ENCODE peak calls at places on chromosomes 3 and 15, in seven cellular contexts. X is NCI-H1436; J is GM04503; U is activated CD8-positive, alpha-beta memory T cell treated with anti-CD3 and anti-CD28 coated beads, Interleukin-2, amount 50 U/mL, for 4 hours; O is stimulated activated CD4-positive, alpha-beta T cell treated with anti-CD3 and anti-CD28 coated beads, Interleukin-12 subunit alpha, Interleukin-12 subunit beta, amount 100 ng/mL, for 4 hours; C is posterior cingulate gyrus; H is heart left ventricle. K is an unnamed sample.

GRCh38 chr3:110265302-110265701 is 806.3 kb upstream of the NECTIN3 start:
- DNase-seq in X (no peak), J (no peak), U (no peak), O (no peak), C (no peak), H (no peak), K (no peak)

GRCh38 chr3:180855364-180855763 is 57.1 kb upstream of the FXR1 start:
- DNase-seq in X (peak), J (no peak), U (no peak), O (no peak), C (no peak), H (no peak), K (no peak)

GRCh38 chr3:189824629-189825312 is 193.6 kb downstream of the TP63 start:
- DNase-seq in X (no peak), J (peak), U (no peak), O (no peak), C (no peak), H (no peak), K (no peak)

GRCh38 chr15:39579487-39580116 is 1.3 kb upstream of the THBS1 start:
- DNase-seq in X (no peak), J (peak), U (no peak), O (no peak), C (peak), H (peak), K (no peak)

GRCh38 chr15:29749365-29750086 is 72.7 kb downstream of the TJP1 start:
- DNase-seq in X (no peak), J (no peak), U (no peak), O (no peak), C (no peak), H (no peak), K (no peak)

GRCh38 chr3:53077476-53078220 is 31.8 kb upstream of the SFMBT1 start:
- DNase-seq in X (no peak), J (no peak), U (no peak), O (no peak), C (no peak), H (no peak), K (no peak)

GRCh38 chr3:134007819-134008218 is 21.9 kb downstream of the SLCO2A1 start:
- DNase-seq in X (no peak), J (no peak), U (no peak), O (no peak), C (no peak), H (no peak), K (no peak)

GRCh38 chr15:90915808-90916440 is 12.8 kb downstream of the MAN2A2 start:
- DNase-seq in X (no peak), J (no peak), U (no peak), O (no peak), C (no peak), H (peak), K (no peak)

GRCh38 chr15:66066439-66066838 is 187.1 kb downstream of the MEGF11 start:
- DNase-seq in X (no peak), J (no peak), U (no peak), O (no peak), C (no peak), H (no peak), K (no peak)

GRCh38 chr3:188646592-188646991 is 492.6 kb downstream of the LPP start:
- DNase-seq in X (peak), J (no peak), U (no peak), O (no peak), C (no peak), H (no peak), K (no peak)

GRCh38 chr15:60941448-60941847 is 287.7 kb downstream of the RORA start:
- DNase-seq in X (no peak), J (no peak), U (no peak), O (no peak), C (no peak), H (no peak), K (no peak)

GRCh38 chr3:121895121-121895520 is 920 bp downstream of the SLC15A2 start:
- DNase-seq in X (no peak), J (no peak), U (no peak), O (no peak), C (no peak), H (no peak), K (no peak)

GRCh38 chr3:64871237-64871636 is 183.4 kb upstream of the ADAMTS9 start:
- DNase-seq in X (no peak), J (no peak), U (no peak), O (no peak), C (no peak), H (no peak), K (no peak)

GRCh38 chr3:106711650-106712049 is 665.6 kb upstream of the CCDC54 start:
- DNase-seq in X (no peak), J (peak), U (no peak), O (no peak), C (no peak), H (no peak), K (no peak)

GRCh38 chr3:24688446-24689148 is 193.9 kb upstream of the THRB start:
- DNase-seq in X (no peak), J (no peak), U (no peak), O (no peak), C (no peak), H (no peak), K (no peak)

GRCh38 chr3:41574900-41575299 is 375.6 kb downstream of the CTNNB1 start:
- DNase-seq in X (no peak), J (no peak), U (no peak), O (no peak), C (no peak), H (no peak), K (no peak)

GRCh38 chr15:42059661-42060476 is 34.5 kb downstream of the PLA2G4D start:
- DNase-seq in X (peak), J (no peak), U (peak), O (peak), C (peak), H (no peak), K (peak)

GRCh38 chr15:71775857-71776256 is 34.5 kb upstream of the NR2E3 start:
- DNase-seq in X (no peak), J (no peak), U (no peak), O (no peak), C (no peak), H (no peak), K (no peak)

GRCh38 chr3:150840733-150841515 is 64.3 kb downstream of the MINDY4B start:
- DNase-seq in X (no peak), J (no peak), U (no peak), O (no peak), C (no peak), H (no peak), K (no peak)

GRCh38 chr3:17836919-17837318 is 94.5 kb upstream of the TBC1D5 start:
- DNase-seq in X (no peak), J (no peak), U (no peak), O (no peak), C (no peak), H (no peak), K (no peak)

GRCh38 chr15:63870403-63871209 is 36.9 kb upstream of the HERC1 start:
- DNase-seq in X (no peak), J (peak), U (no peak), O (no peak), C (no peak), H (no peak), K (peak)

GRCh38 chr15:81326466-81327212 is 2.7 kb upstream of the STARD5 start:
- DNase-seq in X (no peak), J (no peak), U (no peak), O (no peak), C (no peak), H (no peak), K (no peak)

GRCh38 chr3:44409640-44410410 is 67.6 kb downstream of the ZNF445 start:
- DNase-seq in X (no peak), J (no peak), U (no peak), O (no peak), C (no peak), H (no peak), K (peak)

GRCh38 chr3:49872801-49873281 is 3.1 kb upstream of the CAMKV start:
- DNase-seq in X (no peak), J (no peak), U (peak), O (no peak), C (no peak), H (no peak), K (no peak)

GRCh38 chr3:107411779-107412178 is 34.5 kb downstream of the CCDC54 start:
- DNase-seq in X (no peak), J (no peak), U (no peak), O (no peak), C (no peak), H (no peak), K (no peak)

GRCh38 chr3:156388469-156389150 is 166.3 kb downstream of the SSR3 start:
- DNase-seq in X (no peak), J (peak), U (no peak), O (no peak), C (no peak), H (no peak), K (no peak)

GRCh38 chr15:43895586-43895985 is 68.8 kb downstream of the WDR76 start:
- DNase-seq in X (no peak), J (no peak), U (no peak), O (no peak), C (no peak), H (no peak), K (no peak)

GRCh38 chr3:169091196-169091595 is 572.3 kb downstream of the MECOM start:
- DNase-seq in X (no peak), J (no peak), U (no peak), O (no peak), C (no peak), H (no peak), K (no peak)

GRCh38 chr15:43370310-43370974 is 401 bp downstream of the ZSCAN29 start:
- DNase-seq in X (peak), J (no peak), U (no peak), O (no peak), C (no peak), H (no peak), K (no peak)

GRCh38 chr15:79829950-79830349 is 66.9 kb downstream of the MTHFS start:
- DNase-seq in X (no peak), J (no peak), U (no peak), O (no peak), C (no peak), H (no peak), K (no peak)

GRCh38 chr15:52308446-52309153 is 13.0 kb upstream of the MYO5C start:
- DNase-seq in X (no peak), J (no peak), U (no peak), O (no peak), C (no peak), H (no peak), K (no peak)

GRCh38 chr3:15713364-15713763 is 84.4 kb downstream of the ANKRD28 start:
- DNase-seq in X (no peak), J (no peak), U (no peak), O (no peak), C (no peak), H (no peak), K (no peak)

GRCh38 chr15:35023794-35024193 is 35.7 kb upstream of the ZNF770 start:
- DNase-seq in X (no peak), J (no peak), U (no peak), O (no peak), C (no peak), H (no peak), K (no peak)

GRCh38 chr3:54760226-54760625 is 167.6 kb downstream of the LRTM1 start:
- DNase-seq in X (no peak), J (no peak), U (no peak), O (no peak), C (no peak), H (no peak), K (no peak)

GRCh38 chr3:23735575-23736326 is 70.0 kb upstream of the UBE2E1 start:
- DNase-seq in X (peak), J (no peak), U (no peak), O (no peak), C (no peak), H (no peak), K (no peak)

GRCh38 chr15:69697913-69698312 is 245.3 kb downstream of the RPLP1 start:
- DNase-seq in X (no peak), J (no peak), U (no peak), O (no peak), C (no peak), H (peak), K (no peak)

GRCh38 chr3:63961891-63962290 is 49.7 kb upstream of the SCAANT1 start:
- DNase-seq in X (no peak), J (no peak), U (no peak), O (no peak), C (no peak), H (no peak), K (no peak)

GRCh38 chr3:55143928-55144671 is 216.2 kb upstream of the LRTM1 start:
- DNase-seq in X (no peak), J (peak), U (no peak), O (no peak), C (no peak), H (no peak), K (no peak)

GRCh38 chr15:46277994-46278885 is 643.4 kb downstream of the SQOR start:
- DNase-seq in X (peak), J (no peak), U (no peak), O (no peak), C (no peak), H (no peak), K (no peak)

K was measured in osteocyte.